ENCODE peak calls at places on chromosome 9, in five cellular contexts. One of them, this sample, is unnamed.

GRCh38 chr9:107395126-107395525 is 94.4 kb downstream of the KLF4 start:
- DNase-seq in OCI-LY7: no peak
- DNase-seq in glutamatergic neuron: no peak
- DNase-seq in astrocyte of the spinal cord: no peak
- DNase-seq in kidney epithelial cell: no peak
- DNase-seq in this sample: no peak

GRCh38 chr9:127165096-127165495 is 42.7 kb upstream of the ANGPTL2 start:
- DNase-seq in OCI-LY7: no peak
- DNase-seq in kidney epithelial cell: no peak
- DNase-seq in glutamatergic neuron: no peak
- DNase-seq in astrocyte of the spinal cord: no peak
- DNase-seq in this sample: no peak

GRCh38 chr9:88388886-88389617 is 808 bp downstream of the SPIN1 start:
- DNase-seq in OCI-LY7: peak
- DNase-seq in glutamatergic neuron: peak
- DNase-seq in astrocyte of the spinal cord: peak
- DNase-seq in kidney epithelial cell: no peak
- DNase-seq in this sample: peak

GRCh38 chr9:2029666-2030170 is 14.6 kb downstream of the SMARCA2 start:
- DNase-seq in kidney epithelial cell: no peak
- DNase-seq in OCI-LY7: no peak
- DNase-seq in astrocyte of the spinal cord: no peak
- DNase-seq in glutamatergic neuron: no peak
- DNase-seq in this sample: no peak

GRCh38 chr9:76390656-76391055 is 3.6 kb downstream of the RFK start:
- DNase-seq in kidney epithelial cell: no peak
- DNase-seq in astrocyte of the spinal cord: no peak
- DNase-seq in glutamatergic neuron: no peak
- DNase-seq in OCI-LY7: no peak
- DNase-seq in this sample: no peak

GRCh38 chr9:113499153-113499875 is 35.8 kb downstream of the RGS3 start:
- DNase-seq in OCI-LY7: no peak
- DNase-seq in glutamatergic neuron: no peak
- DNase-seq in kidney epithelial cell: no peak
- DNase-seq in astrocyte of the spinal cord: no peak
- DNase-seq in this sample: no peak

GRCh38 chr9:123399803-123400378 is 43.9 kb downstream of the CRB2 start:
- DNase-seq in astrocyte of the spinal cord: no peak
- DNase-seq in glutamatergic neuron: peak
- DNase-seq in kidney epithelial cell: no peak
- DNase-seq in OCI-LY7: peak
- DNase-seq in this sample: peak

GRCh38 chr9:84932915-84933527 is 263.5 kb downstream of the NTRK2 start:
- DNase-seq in glutamatergic neuron: no peak
- DNase-seq in OCI-LY7: no peak
- DNase-seq in astrocyte of the spinal cord: peak
- DNase-seq in kidney epithelial cell: no peak
- DNase-seq in this sample: no peak

GRCh38 chr9:123419721-123420559 is 63.9 kb downstream of the CRB2 start:
- DNase-seq in kidney epithelial cell: no peak
- DNase-seq in glutamatergic neuron: no peak
- DNase-seq in OCI-LY7: no peak
- DNase-seq in astrocyte of the spinal cord: no peak
- DNase-seq in this sample: no peak

GRCh38 chr9:9299134-9299533 is 1313.7 kb downstream of the PTPRD start:
- DNase-seq in kidney epithelial cell: no peak
- DNase-seq in OCI-LY7: no peak
- DNase-seq in glutamatergic neuron: no peak
- DNase-seq in astrocyte of the spinal cord: no peak
- DNase-seq in this sample: no peak
- TF ChIP-seq CTCF in kidney epithelial cell: no peak
- TF ChIP-seq CTCF in OCI-LY7: peak
- TF ChIP-seq CTCF in glutamatergic neuron: no peak
- TF ChIP-seq CTCF in astrocyte of the spinal cord: no peak
- TF ChIP-seq CTCF in this sample: no peak

GRCh38 chr9:137878146-137878941 is 762 bp downstream of the CACNA1B start:
- DNase-seq in astrocyte of the spinal cord: peak
- DNase-seq in glutamatergic neuron: peak
- DNase-seq in OCI-LY7: no peak
- DNase-seq in kidney epithelial cell: no peak
- DNase-seq in this sample: peak
- TF ChIP-seq CTCF in astrocyte of the spinal cord: no peak
- TF ChIP-seq CTCF in glutamatergic neuron: no peak
- TF ChIP-seq CTCF in OCI-LY7: no peak
- TF ChIP-seq CTCF in kidney epithelial cell: no peak
- TF ChIP-seq CTCF in this sample: peak

GRCh38 chr9:98117984-98118639 is 910 bp downstream of the TRIM14 start:
- DNase-seq in astrocyte of the spinal cord: no peak
- DNase-seq in OCI-LY7: peak
- DNase-seq in kidney epithelial cell: no peak
- DNase-seq in glutamatergic neuron: no peak
- DNase-seq in this sample: no peak
- TF ChIP-seq CTCF in astrocyte of the spinal cord: peak
- TF ChIP-seq CTCF in OCI-LY7: peak
- TF ChIP-seq CTCF in kidney epithelial cell: peak
- TF ChIP-seq CTCF in glutamatergic neuron: no peak
- TF ChIP-seq CTCF in this sample: no peak

GRCh38 chr9:18472915-18473314 is 1.0 kb upstream of the ADAMTSL1 start:
- DNase-seq in OCI-LY7: no peak
- DNase-seq in glutamatergic neuron: no peak
- DNase-seq in astrocyte of the spinal cord: no peak
- DNase-seq in kidney epithelial cell: no peak
- DNase-seq in this sample: peak

GRCh38 chr9:18477121-18477705 is 3.3 kb downstream of the ADAMTSL1 start:
- DNase-seq in astrocyte of the spinal cord: peak
- DNase-seq in glutamatergic neuron: no peak
- DNase-seq in kidney epithelial cell: no peak
- DNase-seq in OCI-LY7: no peak
- DNase-seq in this sample: no peak

GRCh38 chr9:18474778-18475177 is 825 bp downstream of the ADAMTSL1 start:
- DNase-seq in OCI-LY7: no peak
- DNase-seq in glutamatergic neuron: no peak
- DNase-seq in kidney epithelial cell: no peak
- DNase-seq in astrocyte of the spinal cord: peak
- DNase-seq in this sample: no peak

GRCh38 chr9:18472435-18472834 is 1.5 kb upstream of the ADAMTSL1 start:
- DNase-seq in kidney epithelial cell: no peak
- DNase-seq in glutamatergic neuron: no peak
- DNase-seq in OCI-LY7: no peak
- DNase-seq in astrocyte of the spinal cord: no peak
- DNase-seq in this sample: no peak

DNA sequence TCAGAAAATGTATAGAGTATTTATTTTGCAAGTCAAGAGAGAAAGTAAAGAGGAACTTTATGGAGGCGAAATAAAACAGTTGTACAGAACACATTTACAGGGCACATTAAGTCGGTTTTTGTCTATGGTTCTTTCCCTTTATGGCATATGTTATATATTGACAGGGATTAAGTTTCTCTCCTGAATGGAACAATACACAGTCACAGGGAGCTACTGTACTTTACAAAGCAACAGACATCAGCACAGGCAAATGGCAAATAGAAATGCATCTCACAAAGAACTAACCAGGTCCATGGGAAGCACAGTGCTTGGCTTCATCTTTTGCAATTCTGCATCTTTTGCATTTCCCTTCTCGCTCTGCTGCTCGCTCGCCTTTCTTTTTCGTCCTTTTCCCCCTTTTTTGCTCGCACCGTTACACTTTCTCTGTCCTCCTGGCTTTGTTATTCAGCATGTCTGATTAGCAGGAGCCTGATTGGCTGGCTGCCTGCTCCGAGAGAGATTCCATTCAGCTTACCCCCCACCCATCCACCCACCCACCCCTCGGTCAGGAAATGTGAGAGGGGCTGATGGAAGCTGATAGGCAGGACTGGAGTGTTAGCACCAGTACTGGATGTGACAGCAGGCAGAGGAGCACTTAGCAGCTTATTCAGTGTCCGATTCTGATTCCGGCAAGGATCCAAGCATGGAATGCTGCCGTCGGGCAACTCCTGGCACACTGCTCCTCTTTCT is at the start of gene ADAMTSL1:
- DNase-seq in astrocyte of the spinal cord: peak
- DNase-seq in glutamatergic neuron: peak
- DNase-seq in kidney epithelial cell: peak
- DNase-seq in OCI-LY7: no peak
- DNase-seq in this sample: peak
- TF ChIP-seq CTCF in astrocyte of the spinal cord: no peak
- TF ChIP-seq CTCF in glutamatergic neuron: no peak
- TF ChIP-seq CTCF in kidney epithelial cell: no peak
- TF ChIP-seq CTCF in OCI-LY7: no peak
- TF ChIP-seq CTCF in this sample: no peak

GRCh38 chr9:133664651-133665050 is 28.5 kb downstream of the DBH start:
- DNase-seq in OCI-LY7: no peak
- DNase-seq in astrocyte of the spinal cord: no peak
- DNase-seq in kidney epithelial cell: no peak
- DNase-seq in glutamatergic neuron: no peak
- DNase-seq in this sample: no peak
- TF ChIP-seq CTCF in OCI-LY7: peak
- TF ChIP-seq CTCF in astrocyte of the spinal cord: peak
- TF ChIP-seq CTCF in kidney epithelial cell: no peak
- TF ChIP-seq CTCF in glutamatergic neuron: no peak
- TF ChIP-seq CTCF in this sample: no peak

DNA sequence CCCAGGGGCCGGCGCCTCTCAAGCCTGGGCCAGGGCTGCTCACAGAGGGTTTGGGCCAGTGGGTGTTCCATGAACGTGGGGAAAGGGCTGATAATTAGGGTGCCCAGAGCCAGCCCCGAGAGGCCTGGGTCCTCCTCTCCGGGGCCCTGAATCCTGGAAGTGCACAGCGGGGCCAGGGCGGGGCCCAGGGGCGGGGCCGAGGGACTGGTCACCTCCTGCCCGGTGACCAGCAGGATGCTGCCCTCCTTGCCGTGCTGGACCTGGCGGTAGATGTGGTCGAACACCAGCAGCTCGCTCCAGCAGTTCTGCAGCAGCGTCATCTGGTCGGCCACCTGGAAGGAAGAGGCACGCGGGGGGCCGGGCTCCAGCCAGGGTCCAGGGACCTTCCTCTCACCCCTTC is 14.4 kb downstream of the NR5A1 start:
- DNase-seq in kidney epithelial cell: no peak
- DNase-seq in astrocyte of the spinal cord: no peak
- DNase-seq in OCI-LY7: no peak
- DNase-seq in glutamatergic neuron: no peak
- DNase-seq in this sample: no peak
- TF ChIP-seq CTCF in kidney epithelial cell: no peak
- TF ChIP-seq CTCF in astrocyte of the spinal cord: no peak
- TF ChIP-seq CTCF in OCI-LY7: no peak
- TF ChIP-seq CTCF in glutamatergic neuron: no peak
- TF ChIP-seq CTCF in this sample: no peak

GRCh38 chr9:99221623-99222415 is at the start of the genes ALG2 and SEC61B:
- DNase-seq in astrocyte of the spinal cord: peak
- DNase-seq in kidney epithelial cell: peak
- DNase-seq in OCI-LY7: peak
- DNase-seq in glutamatergic neuron: peak
- DNase-seq in this sample: peak
- TF ChIP-seq CTCF in astrocyte of the spinal cord: no peak
- TF ChIP-seq CTCF in kidney epithelial cell: no peak
- TF ChIP-seq CTCF in OCI-LY7: no peak
- TF ChIP-seq CTCF in glutamatergic neuron: no peak
- TF ChIP-seq CTCF in this sample: no peak